ENCODE peak calls at places on chromosomes 6 and 20, in five cellular contexts. One of them, this sample, is unnamed.

GRCh38 chr6:155402656-155403304 is 52.9 kb downstream of the NOX3 start:
- DNase-seq in fibroblast of lung: no peak
- DNase-seq in CD8-positive, alpha-beta T cell: no peak
- DNase-seq in HepG2: peak
- DNase-seq in thyroid gland: no peak
- DNase-seq in this sample: no peak

GRCh38 chr6:136012948-136013347 is 161.4 kb downstream of the PDE7B start:
- DNase-seq in fibroblast of lung: no peak
- DNase-seq in CD8-positive, alpha-beta T cell: no peak
- DNase-seq in HepG2: no peak
- DNase-seq in thyroid gland: no peak
- DNase-seq in this sample: no peak

GRCh38 chr6:46772038-46772437 is 21.2 kb upstream of the MEP1A start:
- DNase-seq in fibroblast of lung: no peak
- DNase-seq in CD8-positive, alpha-beta T cell: no peak
- DNase-seq in HepG2: no peak
- DNase-seq in thyroid gland: no peak
- DNase-seq in this sample: no peak

GRCh38 chr6:33297406-33297955 is 1.3 kb downstream of the RGL2 start:
- DNase-seq in fibroblast of lung: no peak
- DNase-seq in CD8-positive, alpha-beta T cell: no peak
- DNase-seq in HepG2: no peak
- DNase-seq in thyroid gland: peak
- DNase-seq in this sample: peak

GRCh38 chr20:38450412-38450975 is 15.4 kb upstream of the SNHG17 start:
- DNase-seq in fibroblast of lung: peak
- DNase-seq in CD8-positive, alpha-beta T cell: no peak
- DNase-seq in HepG2: no peak
- DNase-seq in thyroid gland: no peak
- DNase-seq in this sample: no peak

GRCh38 chr20:59484228-59484627 is 120.1 kb upstream of the PHACTR3 start:
- DNase-seq in fibroblast of lung: no peak
- DNase-seq in CD8-positive, alpha-beta T cell: no peak
- DNase-seq in HepG2: no peak
- DNase-seq in thyroid gland: no peak
- DNase-seq in this sample: no peak

GRCh38 chr6:133724726-133725125 is 164.2 kb upstream of the TCF21 start:
- DNase-seq in fibroblast of lung: peak
- DNase-seq in CD8-positive, alpha-beta T cell: no peak
- DNase-seq in HepG2: no peak
- DNase-seq in thyroid gland: no peak
- DNase-seq in this sample: no peak

GRCh38 chr6:36917541-36918193 is 31.9 kb downstream of the C6orf89 start:
- DNase-seq in fibroblast of lung: peak
- DNase-seq in CD8-positive, alpha-beta T cell: no peak
- DNase-seq in HepG2: no peak
- DNase-seq in thyroid gland: peak
- DNase-seq in this sample: no peak

GRCh38 chr6:31270788-31271640 is 878 bp downstream of the HLA-C start:
- DNase-seq in fibroblast of lung: peak
- DNase-seq in CD8-positive, alpha-beta T cell: no peak
- DNase-seq in HepG2: no peak
- DNase-seq in thyroid gland: peak
- DNase-seq in this sample: peak

GRCh38 chr6:52994789-52995078 is 350 bp downstream of the GSTA4 start:
- DNase-seq in fibroblast of lung: peak
- DNase-seq in CD8-positive, alpha-beta T cell: no peak
- DNase-seq in HepG2: no peak
- DNase-seq in thyroid gland: peak
- DNase-seq in this sample: no peak

GRCh38 chr6:158041370-158041769 is 59.7 kb downstream of the SYNJ2 start:
- DNase-seq in fibroblast of lung: no peak
- DNase-seq in CD8-positive, alpha-beta T cell: no peak
- DNase-seq in HepG2: no peak
- DNase-seq in thyroid gland: no peak
- DNase-seq in this sample: no peak

GRCh38 chr6:151205971-151206600 is 33.7 kb upstream of the AKAP12 start:
- DNase-seq in fibroblast of lung: no peak
- DNase-seq in CD8-positive, alpha-beta T cell: no peak
- DNase-seq in HepG2: peak
- DNase-seq in thyroid gland: no peak
- DNase-seq in this sample: no peak

GRCh38 chr20:6588296-6588695 is 179.2 kb upstream of the BMP2 start:
- DNase-seq in fibroblast of lung: peak
- DNase-seq in CD8-positive, alpha-beta T cell: no peak
- DNase-seq in HepG2: no peak
- DNase-seq in thyroid gland: peak
- DNase-seq in this sample: no peak

GRCh38 chr20:23544133-23544532 is 24.2 kb downstream of the CST9L start:
- DNase-seq in fibroblast of lung: no peak
- DNase-seq in CD8-positive, alpha-beta T cell: no peak
- DNase-seq in HepG2: no peak
- DNase-seq in thyroid gland: no peak
- DNase-seq in this sample: no peak

GRCh38 chr6:35602133-35602946 is 86.4 kb downstream of the FKBP5 start:
- DNase-seq in fibroblast of lung: peak
- DNase-seq in CD8-positive, alpha-beta T cell: no peak
- DNase-seq in HepG2: peak
- DNase-seq in thyroid gland: peak
- DNase-seq in this sample: peak

GRCh38 chr6:81752969-81753708 is 658 bp upstream of the TENT5A start:
- DNase-seq in fibroblast of lung: peak
- DNase-seq in CD8-positive, alpha-beta T cell: peak
- DNase-seq in HepG2: peak
- DNase-seq in thyroid gland: peak
- DNase-seq in this sample: peak

GRCh38 chr6:41932378-41932777 is 9.2 kb downstream of the CCND3 start:
- DNase-seq in fibroblast of lung: no peak
- DNase-seq in CD8-positive, alpha-beta T cell: no peak
- DNase-seq in HepG2: no peak
- DNase-seq in thyroid gland: no peak
- DNase-seq in this sample: no peak

GRCh38 chr6:133631421-133631820 is 257.5 kb upstream of the TCF21 start:
- DNase-seq in fibroblast of lung: peak
- DNase-seq in CD8-positive, alpha-beta T cell: no peak
- DNase-seq in HepG2: peak
- DNase-seq in thyroid gland: no peak
- DNase-seq in this sample: no peak

GRCh38 chr6:42453649-42454427 is 2.1 kb upstream of the TRERF1 start:
- DNase-seq in fibroblast of lung: peak
- DNase-seq in CD8-positive, alpha-beta T cell: no peak
- DNase-seq in HepG2: no peak
- DNase-seq in thyroid gland: peak
- DNase-seq in this sample: peak

GRCh38 chr20:31505903-31506302 is 8.3 kb upstream of the HM13 start:
- DNase-seq in fibroblast of lung: no peak
- DNase-seq in CD8-positive, alpha-beta T cell: no peak
- DNase-seq in HepG2: no peak
- DNase-seq in thyroid gland: no peak
- DNase-seq in this sample: no peak

GRCh38 chr20:43185901-43186300 is 3.8 kb downstream of the PTPRT start:
- DNase-seq in fibroblast of lung: no peak
- DNase-seq in CD8-positive, alpha-beta T cell: no peak
- DNase-seq in HepG2: no peak
- DNase-seq in thyroid gland: no peak
- DNase-seq in this sample: no peak

GRCh38 chr6:13709698-13710551 is 1.7 kb downstream of the RANBP9 start:
- DNase-seq in fibroblast of lung: peak
- DNase-seq in CD8-positive, alpha-beta T cell: no peak
- DNase-seq in HepG2: peak
- DNase-seq in thyroid gland: no peak
- DNase-seq in this sample: peak

GRCh38 chr6:149867876-149868640 is 3.9 kb upstream of the LRP11 start:
- DNase-seq in fibroblast of lung: no peak
- DNase-seq in CD8-positive, alpha-beta T cell: no peak
- DNase-seq in HepG2: peak
- DNase-seq in thyroid gland: no peak
- DNase-seq in this sample: no peak

GRCh38 chr20:7689151-7689550 is 251.1 kb downstream of the HAO1 start:
- DNase-seq in fibroblast of lung: no peak
- DNase-seq in CD8-positive, alpha-beta T cell: no peak
- DNase-seq in HepG2: no peak
- DNase-seq in thyroid gland: no peak
- DNase-seq in this sample: no peak

GRCh38 chr6:134258849-134259306 is 59.0 kb downstream of the SGK1 start:
- DNase-seq in fibroblast of lung: no peak
- DNase-seq in CD8-positive, alpha-beta T cell: no peak
- DNase-seq in HepG2: peak
- DNase-seq in thyroid gland: no peak
- DNase-seq in this sample: no peak

GRCh38 chr20:32040142-32040953 is 11.7 kb upstream of the HCK start:
- DNase-seq in fibroblast of lung: no peak
- DNase-seq in CD8-positive, alpha-beta T cell: no peak
- DNase-seq in HepG2: no peak
- DNase-seq in thyroid gland: no peak
- DNase-seq in this sample: peak

GRCh38 chr6:155440758-155441157 is 14.9 kb downstream of the NOX3 start:
- DNase-seq in fibroblast of lung: no peak
- DNase-seq in CD8-positive, alpha-beta T cell: no peak
- DNase-seq in HepG2: no peak
- DNase-seq in thyroid gland: no peak
- DNase-seq in this sample: no peak

GRCh38 chr6:37680668-37681067 is 17.0 kb downstream of the MDGA1 start:
- DNase-seq in fibroblast of lung: no peak
- DNase-seq in CD8-positive, alpha-beta T cell: no peak
- DNase-seq in HepG2: no peak
- DNase-seq in thyroid gland: peak
- DNase-seq in this sample: no peak

GRCh38 chr20:63264519-63264918 is 8.1 kb upstream of the ARFGAP1 start:
- DNase-seq in fibroblast of lung: peak
- DNase-seq in CD8-positive, alpha-beta T cell: no peak
- DNase-seq in HepG2: no peak
- DNase-seq in thyroid gland: peak
- DNase-seq in this sample: no peak

GRCh38 chr6:75775219-75775618 is 26.2 kb downstream of the MYO6 start:
- DNase-seq in fibroblast of lung: peak
- DNase-seq in CD8-positive, alpha-beta T cell: no peak
- DNase-seq in HepG2: no peak
- DNase-seq in thyroid gland: no peak
- DNase-seq in this sample: no peak

GRCh38 chr6:107110200-107110599 is 5.1 kb downstream of the BEND3 start:
- DNase-seq in fibroblast of lung: no peak
- DNase-seq in CD8-positive, alpha-beta T cell: no peak
- DNase-seq in HepG2: no peak
- DNase-seq in thyroid gland: no peak
- DNase-seq in this sample: no peak

GRCh38 chr6:15234068-15234758 is 11.7 kb upstream of the JARID2 start:
- DNase-seq in fibroblast of lung: no peak
- DNase-seq in CD8-positive, alpha-beta T cell: no peak
- DNase-seq in HepG2: no peak
- DNase-seq in thyroid gland: no peak
- DNase-seq in this sample: no peak

GRCh38 chr6:133890941-133891813 is 2.3 kb downstream of the TCF21 start:
- DNase-seq in fibroblast of lung: no peak
- DNase-seq in CD8-positive, alpha-beta T cell: no peak
- DNase-seq in HepG2: no peak
- DNase-seq in thyroid gland: peak
- DNase-seq in this sample: peak

GRCh38 chr6:44071670-44072451 is 55.4 kb downstream of the MRPL14 start:
- DNase-seq in fibroblast of lung: peak
- DNase-seq in CD8-positive, alpha-beta T cell: no peak
- DNase-seq in HepG2: no peak
- DNase-seq in thyroid gland: no peak
- DNase-seq in this sample: no peak

DNA sequence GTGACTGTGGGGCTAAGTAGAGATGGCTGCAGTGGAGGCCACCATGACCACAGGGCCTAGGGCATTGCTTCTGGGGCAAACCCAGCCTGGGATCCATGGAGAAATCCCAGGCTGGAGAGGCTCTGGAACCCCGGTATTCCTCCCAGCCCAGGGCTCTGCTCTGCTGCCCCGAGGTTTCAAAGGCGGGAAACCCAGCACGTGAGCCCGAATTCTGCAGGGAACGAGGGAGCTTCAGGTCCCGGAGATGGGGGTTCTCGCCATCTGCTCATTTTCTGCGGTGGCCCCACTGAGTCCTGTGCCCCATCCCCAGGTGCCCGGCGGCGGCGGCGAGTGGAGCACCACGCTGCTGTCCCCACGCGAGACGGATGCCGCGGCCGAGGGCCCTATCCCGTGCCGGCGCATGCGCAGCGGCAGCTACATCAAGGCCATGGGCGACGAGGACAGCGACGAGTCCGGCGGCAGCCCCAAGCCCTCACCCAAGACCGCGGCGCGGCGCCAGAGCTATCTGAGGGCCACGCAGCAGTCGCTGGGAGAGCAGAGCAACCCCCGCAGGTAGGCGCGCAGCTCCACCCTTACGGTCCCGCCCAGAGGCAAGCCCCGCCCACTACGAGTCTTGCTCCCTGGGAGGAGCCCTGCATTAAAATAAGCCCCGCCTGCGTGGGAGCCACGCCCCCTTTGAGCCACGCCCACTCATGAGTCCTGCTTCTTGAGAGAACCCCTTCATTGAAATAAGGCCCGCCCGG is 105.3 kb upstream of the MYL9 start:
- DNase-seq in fibroblast of lung: peak
- DNase-seq in CD8-positive, alpha-beta T cell: peak
- DNase-seq in HepG2: peak
- DNase-seq in thyroid gland: peak
- DNase-seq in this sample: peak
- TF ChIP-seq CTCF in fibroblast of lung: no peak
- TF ChIP-seq CTCF in CD8-positive, alpha-beta T cell: no peak
- TF ChIP-seq CTCF in HepG2: peak
- TF ChIP-seq CTCF in thyroid gland: no peak
- TF ChIP-seq CTCF in this sample: no peak

GRCh38 chr6:105372862-105373182 is 30.1 kb downstream of the PREP start:
- DNase-seq in fibroblast of lung: no peak
- DNase-seq in CD8-positive, alpha-beta T cell: no peak
- DNase-seq in HepG2: no peak
- DNase-seq in thyroid gland: no peak
- DNase-seq in this sample: peak
- H3K27ac ChIP-seq in fibroblast of lung: no peak
- H3K27ac ChIP-seq in CD8-positive, alpha-beta T cell: no peak
- H3K27ac ChIP-seq in HepG2: no peak
- H3K27ac ChIP-seq in thyroid gland: no peak
- H3K27ac ChIP-seq in this sample: peak

GRCh38 chr20:297098-297924 is at the start of gene ZCCHC3:
- DNase-seq in fibroblast of lung: peak
- DNase-seq in CD8-positive, alpha-beta T cell: peak
- DNase-seq in HepG2: peak
- DNase-seq in thyroid gland: peak
- DNase-seq in this sample: peak
- TF ChIP-seq CTCF in fibroblast of lung: no peak
- TF ChIP-seq CTCF in CD8-positive, alpha-beta T cell: no peak
- TF ChIP-seq CTCF in HepG2: peak
- TF ChIP-seq CTCF in thyroid gland: peak
- TF ChIP-seq CTCF in this sample: no peak

GRCh38 chr20:17896771-17897369 is 71.7 kb downstream of the SNX5 start:
- DNase-seq in fibroblast of lung: no peak
- DNase-seq in CD8-positive, alpha-beta T cell: no peak
- DNase-seq in HepG2: peak
- DNase-seq in thyroid gland: no peak
- DNase-seq in this sample: no peak
- H3K27ac ChIP-seq in fibroblast of lung: no peak
- H3K27ac ChIP-seq in CD8-positive, alpha-beta T cell: no peak
- H3K27ac ChIP-seq in HepG2: peak
- H3K27ac ChIP-seq in thyroid gland: peak
- H3K27ac ChIP-seq in this sample: no peak

GRCh38 chr6:127968394-127968793 is 67.5 kb upstream of the THEMIS start:
- DNase-seq in fibroblast of lung: no peak
- DNase-seq in CD8-positive, alpha-beta T cell: no peak
- DNase-seq in HepG2: no peak
- DNase-seq in thyroid gland: no peak
- DNase-seq in this sample: no peak
- TF ChIP-seq CTCF in fibroblast of lung: no peak
- TF ChIP-seq CTCF in CD8-positive, alpha-beta T cell: no peak
- TF ChIP-seq CTCF in HepG2: no peak
- TF ChIP-seq CTCF in thyroid gland: no peak
- TF ChIP-seq CTCF in this sample: no peak